ENCODE peak calls at places on chromosome 20, in eight cellular contexts. Y is stimulated activated CD8-positive, alpha-beta memory T cell treated with anti-CD3 and anti-CD28 coated beads, Interleukin-12 subunit alpha, Interleukin-12 subunit beta, amount 100 ng/mL, for 4 hours; E is Panc1; K is amniotic stem cell; G is stimulated activated naive CD4-positive, alpha-beta T cell; Z is Caki2; C is activated naive CD8-positive, alpha-beta T cell treated with anti-CD3 and anti-CD28 coated beads, Interleukin-2, amount 50 U/mL, for 24 hours; I is osteocyte. R is an unnamed sample.

GRCh38 chr20:57294558-57294957 is 28.1 kb upstream of the BMP7 start:
- DNase-seq in Y (no peak), E (no peak), K (no peak), G (no peak), Z (no peak), C (no peak), I (no peak), R (no peak)

GRCh38 chr20:38658879-38659612 is 57.4 kb downstream of the ARHGAP40 start:
- DNase-seq in Y (no peak), E (no peak), K (no peak), G (no peak), Z (peak), C (peak), I (no peak), R (peak)

GRCh38 chr20:63639093-63639860 is 12.4 kb upstream of the GMEB2 start:
- DNase-seq in Y (peak), E (no peak), K (no peak), G (peak), Z (no peak), C (peak), I (no peak), R (no peak)

GRCh38 chr20:13447385-13448180 is 191.1 kb downstream of the TASP1 start:
- DNase-seq in Y (no peak), E (no peak), K (no peak), G (no peak), Z (no peak), C (no peak), I (no peak), R (no peak)

GRCh38 chr20:2631228-2631627 is 21.2 kb upstream of the NOP56 start:
- DNase-seq in Y (no peak), E (no peak), K (no peak), G (no peak), Z (no peak), C (no peak), I (no peak), R (no peak)

GRCh38 chr20:51570755-51571469 is 28.4 kb upstream of the NFATC2 start:
- DNase-seq in Y (no peak), E (no peak), K (no peak), G (no peak), Z (no peak), C (no peak), I (no peak), R (no peak)

GRCh38 chr20:49397525-49397924 is 84.9 kb downstream of the KCNB1 start:
- DNase-seq in Y (no peak), E (no peak), K (no peak), G (no peak), Z (no peak), C (no peak), I (no peak), R (peak)

GRCh38 chr20:33108641-33109040 is 29.2 kb downstream of the BPIFB4 start:
- DNase-seq in Y (no peak), E (no peak), K (no peak), G (no peak), Z (no peak), C (no peak), I (no peak), R (no peak)

GRCh38 chr20:20743511-20744169 is 31.2 kb upstream of the RALGAPA2 start:
- DNase-seq in Y (no peak), E (no peak), K (no peak), G (no peak), Z (no peak), C (no peak), I (no peak), R (peak)

GRCh38 chr20:45268531-45268930 is 14.2 kb upstream of the SLPI start:
- DNase-seq in Y (no peak), E (no peak), K (no peak), G (no peak), Z (no peak), C (no peak), I (peak), R (peak)

GRCh38 chr20:53922901-53923314 is 147.5 kb downstream of the BCAS1 start:
- DNase-seq in Y (no peak), E (no peak), K (no peak), G (no peak), Z (no peak), C (no peak), I (no peak), R (no peak)

GRCh38 chr20:19890358-19891117 is 126.6 kb upstream of the NAA20 start:
- DNase-seq in Y (no peak), E (no peak), K (no peak), G (no peak), Z (peak), C (no peak), I (no peak), R (no peak)

GRCh38 chr20:9467995-9468394 is 46.4 kb upstream of the LAMP5 start:
- DNase-seq in Y (no peak), E (no peak), K (no peak), G (no peak), Z (no peak), C (no peak), I (no peak), R (no peak)

GRCh38 chr20:20369353-20370086 is 1.6 kb downstream of the INSM1 start:
- DNase-seq in Y (no peak), E (no peak), K (no peak), G (no peak), Z (no peak), C (peak), I (no peak), R (peak)

GRCh38 chr20:50381053-50381732 is 129.0 kb upstream of the PTPN1 start:
- DNase-seq in Y (no peak), E (no peak), K (no peak), G (no peak), Z (no peak), C (no peak), I (no peak), R (no peak)

GRCh38 chr20:46128310-46129151 is 10.4 kb downstream of the CD40 start:
- DNase-seq in Y (no peak), E (no peak), K (no peak), G (no peak), Z (no peak), C (no peak), I (no peak), R (peak)

GRCh38 chr20:63060057-63060991 is 53.6 kb upstream of the BHLHE23 start:
- DNase-seq in Y (no peak), E (no peak), K (no peak), G (no peak), Z (peak), C (no peak), I (peak), R (peak)

GRCh38 chr20:723756-724155 is 44.5 kb downstream of the SLC52A3 start:
- DNase-seq in Y (no peak), E (no peak), K (no peak), G (no peak), Z (no peak), C (no peak), I (no peak), R (no peak)

GRCh38 chr20:51695574-51696303 is 72.5 kb downstream of the ATP9A start:
- DNase-seq in Y (no peak), E (no peak), K (peak), G (no peak), Z (peak), C (peak), I (no peak), R (no peak)

GRCh38 chr20:41436679-41437078 is 70.1 kb upstream of the EMILIN3 start:
- DNase-seq in Y (no peak), E (no peak), K (peak), G (no peak), Z (no peak), C (no peak), I (no peak), R (no peak)

GRCh38 chr20:49372095-49372734 is 94.4 kb upstream of the ZNFX1 start:
- DNase-seq in Y (no peak), E (no peak), K (no peak), G (no peak), Z (no peak), C (no peak), I (no peak), R (no peak)

R was measured in ecto neural progenitor cell.